ENCODE peak calls at places on chromosomes 6 and 20, in ten cellular contexts. One of them, this sample, is unnamed.

GRCh38 chr20:47464380-47465101 is 37.1 kb upstream of the NCOA3 start:
- DNase-seq in GM20000: no peak
- DNase-seq in ovary: no peak
- DNase-seq in SK-N-SH: peak
- DNase-seq in thoracic aorta: peak
- DNase-seq in dorsolateral prefrontal cortex: no peak
- DNase-seq in choroid plexus epithelial cell: peak
- DNase-seq in Calu3: peak
- DNase-seq in bronchial epithelial cell: peak
- DNase-seq in H1: no peak
- DNase-seq in this sample: no peak

GRCh38 chr6:122956376-122956775 is 39.7 kb upstream of the CLVS2 start:
- DNase-seq in GM20000: no peak
- DNase-seq in ovary: no peak
- DNase-seq in SK-N-SH: no peak
- DNase-seq in thoracic aorta: no peak
- DNase-seq in dorsolateral prefrontal cortex: no peak
- DNase-seq in choroid plexus epithelial cell: no peak
- DNase-seq in Calu3: no peak
- DNase-seq in bronchial epithelial cell: no peak
- DNase-seq in H1: no peak
- DNase-seq in this sample: no peak

GRCh38 chr6:151036869-151037680 is 171.6 kb downstream of the MTHFD1L start:
- DNase-seq in GM20000: no peak
- DNase-seq in ovary: no peak
- DNase-seq in SK-N-SH: no peak
- DNase-seq in thoracic aorta: no peak
- DNase-seq in dorsolateral prefrontal cortex: no peak
- DNase-seq in choroid plexus epithelial cell: peak
- DNase-seq in Calu3: no peak
- DNase-seq in bronchial epithelial cell: peak
- DNase-seq in H1: no peak
- DNase-seq in this sample: no peak

GRCh38 chr6:44049989-44050871 is 77.0 kb downstream of the MRPL14 start:
- DNase-seq in GM20000: no peak
- DNase-seq in ovary: no peak
- DNase-seq in SK-N-SH: no peak
- DNase-seq in thoracic aorta: no peak
- DNase-seq in dorsolateral prefrontal cortex: no peak
- DNase-seq in choroid plexus epithelial cell: no peak
- DNase-seq in Calu3: no peak
- DNase-seq in bronchial epithelial cell: no peak
- DNase-seq in H1: no peak
- DNase-seq in this sample: no peak

GRCh38 chr6:144843701-144844100 is 558.6 kb downstream of the UTRN start:
- DNase-seq in GM20000: no peak
- DNase-seq in ovary: no peak
- DNase-seq in SK-N-SH: no peak
- DNase-seq in thoracic aorta: no peak
- DNase-seq in dorsolateral prefrontal cortex: no peak
- DNase-seq in choroid plexus epithelial cell: no peak
- DNase-seq in Calu3: no peak
- DNase-seq in bronchial epithelial cell: no peak
- DNase-seq in H1: no peak
- DNase-seq in this sample: no peak

GRCh38 chr6:40999498-41000070 is 39.4 kb downstream of the UNC5CL start:
- DNase-seq in GM20000: peak
- DNase-seq in ovary: peak
- DNase-seq in SK-N-SH: peak
- DNase-seq in thoracic aorta: no peak
- DNase-seq in dorsolateral prefrontal cortex: no peak
- DNase-seq in choroid plexus epithelial cell: peak
- DNase-seq in Calu3: peak
- DNase-seq in bronchial epithelial cell: peak
- DNase-seq in H1: peak
- DNase-seq in this sample: peak

GRCh38 chr6:120378582-120379220 is 955.6 kb downstream of the TBC1D32 start:
- DNase-seq in GM20000: peak
- DNase-seq in ovary: no peak
- DNase-seq in SK-N-SH: peak
- DNase-seq in thoracic aorta: no peak
- DNase-seq in dorsolateral prefrontal cortex: no peak
- DNase-seq in choroid plexus epithelial cell: peak
- DNase-seq in Calu3: no peak
- DNase-seq in bronchial epithelial cell: peak
- DNase-seq in H1: no peak
- DNase-seq in this sample: peak

GRCh38 chr20:57166568-57167291 is 99.7 kb downstream of the BMP7 start:
- DNase-seq in GM20000: no peak
- DNase-seq in ovary: no peak
- DNase-seq in SK-N-SH: no peak
- DNase-seq in thoracic aorta: no peak
- DNase-seq in dorsolateral prefrontal cortex: no peak
- DNase-seq in choroid plexus epithelial cell: no peak
- DNase-seq in Calu3: no peak
- DNase-seq in bronchial epithelial cell: no peak
- DNase-seq in H1: no peak
- DNase-seq in this sample: no peak

GRCh38 chr6:42279966-42280629 is 62.4 kb upstream of the MRPS10 start:
- DNase-seq in GM20000: no peak
- DNase-seq in ovary: peak
- DNase-seq in SK-N-SH: no peak
- DNase-seq in thoracic aorta: no peak
- DNase-seq in dorsolateral prefrontal cortex: no peak
- DNase-seq in choroid plexus epithelial cell: peak
- DNase-seq in Calu3: no peak
- DNase-seq in bronchial epithelial cell: peak
- DNase-seq in H1: no peak
- DNase-seq in this sample: no peak

GRCh38 chr20:25364180-25364788 is 26.4 kb downstream of the ABHD12 start:
- DNase-seq in GM20000: no peak
- DNase-seq in ovary: no peak
- DNase-seq in SK-N-SH: no peak
- DNase-seq in thoracic aorta: no peak
- DNase-seq in dorsolateral prefrontal cortex: no peak
- DNase-seq in choroid plexus epithelial cell: peak
- DNase-seq in Calu3: no peak
- DNase-seq in bronchial epithelial cell: peak
- DNase-seq in H1: no peak
- DNase-seq in this sample: no peak

GRCh38 chr20:47544852-47545251 is 43.2 kb downstream of the NCOA3 start:
- DNase-seq in GM20000: no peak
- DNase-seq in ovary: no peak
- DNase-seq in SK-N-SH: no peak
- DNase-seq in thoracic aorta: no peak
- DNase-seq in dorsolateral prefrontal cortex: no peak
- DNase-seq in choroid plexus epithelial cell: peak
- DNase-seq in Calu3: no peak
- DNase-seq in bronchial epithelial cell: no peak
- DNase-seq in H1: no peak
- DNase-seq in this sample: no peak

GRCh38 chr6:29912840-29913239 is 29.5 kb upstream of the HLA-A start:
- DNase-seq in GM20000: no peak
- DNase-seq in ovary: no peak
- DNase-seq in SK-N-SH: no peak
- DNase-seq in thoracic aorta: no peak
- DNase-seq in dorsolateral prefrontal cortex: no peak
- DNase-seq in choroid plexus epithelial cell: no peak
- DNase-seq in Calu3: no peak
- DNase-seq in bronchial epithelial cell: no peak
- DNase-seq in H1: no peak
- DNase-seq in this sample: no peak

GRCh38 chr6:121810346-121811032 is 375.0 kb downstream of the GJA1 start:
- DNase-seq in GM20000: no peak
- DNase-seq in ovary: no peak
- DNase-seq in SK-N-SH: no peak
- DNase-seq in thoracic aorta: no peak
- DNase-seq in dorsolateral prefrontal cortex: no peak
- DNase-seq in choroid plexus epithelial cell: peak
- DNase-seq in Calu3: no peak
- DNase-seq in bronchial epithelial cell: no peak
- DNase-seq in H1: no peak
- DNase-seq in this sample: no peak

GRCh38 chr6:129667034-129667433 is 42.9 kb downstream of the ARHGAP18 start:
- DNase-seq in GM20000: no peak
- DNase-seq in ovary: no peak
- DNase-seq in SK-N-SH: no peak
- DNase-seq in thoracic aorta: no peak
- DNase-seq in dorsolateral prefrontal cortex: no peak
- DNase-seq in choroid plexus epithelial cell: no peak
- DNase-seq in Calu3: no peak
- DNase-seq in bronchial epithelial cell: no peak
- DNase-seq in H1: no peak
- DNase-seq in this sample: no peak
- TF ChIP-seq CTCF in GM20000: no peak
- TF ChIP-seq CTCF in ovary: peak
- TF ChIP-seq CTCF in SK-N-SH: peak
- TF ChIP-seq CTCF in thoracic aorta: no peak
- TF ChIP-seq CTCF in dorsolateral prefrontal cortex: no peak
- TF ChIP-seq CTCF in choroid plexus epithelial cell: peak
- TF ChIP-seq CTCF in Calu3: no peak
- TF ChIP-seq CTCF in bronchial epithelial cell: no peak
- TF ChIP-seq CTCF in H1: no peak
- TF ChIP-seq CTCF in this sample: no peak

GRCh38 chr6:86780923-86781322 is 156.4 kb upstream of the HTR1E start:
- DNase-seq in GM20000: no peak
- DNase-seq in ovary: no peak
- DNase-seq in SK-N-SH: no peak
- DNase-seq in thoracic aorta: no peak
- DNase-seq in dorsolateral prefrontal cortex: no peak
- DNase-seq in choroid plexus epithelial cell: no peak
- DNase-seq in Calu3: no peak
- DNase-seq in bronchial epithelial cell: no peak
- DNase-seq in H1: no peak
- DNase-seq in this sample: no peak

GRCh38 chr6:86782328-86782727 is 155.0 kb upstream of the HTR1E start:
- DNase-seq in GM20000: no peak
- DNase-seq in ovary: no peak
- DNase-seq in SK-N-SH: no peak
- DNase-seq in thoracic aorta: no peak
- DNase-seq in dorsolateral prefrontal cortex: no peak
- DNase-seq in choroid plexus epithelial cell: no peak
- DNase-seq in Calu3: no peak
- DNase-seq in bronchial epithelial cell: no peak
- DNase-seq in H1: no peak
- DNase-seq in this sample: no peak
- TF ChIP-seq CTCF in GM20000: no peak
- TF ChIP-seq CTCF in ovary: no peak
- TF ChIP-seq CTCF in SK-N-SH: no peak
- TF ChIP-seq CTCF in thoracic aorta: no peak
- TF ChIP-seq CTCF in dorsolateral prefrontal cortex: no peak
- TF ChIP-seq CTCF in choroid plexus epithelial cell: no peak
- TF ChIP-seq CTCF in Calu3: no peak
- TF ChIP-seq CTCF in bronchial epithelial cell: no peak
- TF ChIP-seq CTCF in H1: no peak
- TF ChIP-seq CTCF in this sample: no peak

DNA sequence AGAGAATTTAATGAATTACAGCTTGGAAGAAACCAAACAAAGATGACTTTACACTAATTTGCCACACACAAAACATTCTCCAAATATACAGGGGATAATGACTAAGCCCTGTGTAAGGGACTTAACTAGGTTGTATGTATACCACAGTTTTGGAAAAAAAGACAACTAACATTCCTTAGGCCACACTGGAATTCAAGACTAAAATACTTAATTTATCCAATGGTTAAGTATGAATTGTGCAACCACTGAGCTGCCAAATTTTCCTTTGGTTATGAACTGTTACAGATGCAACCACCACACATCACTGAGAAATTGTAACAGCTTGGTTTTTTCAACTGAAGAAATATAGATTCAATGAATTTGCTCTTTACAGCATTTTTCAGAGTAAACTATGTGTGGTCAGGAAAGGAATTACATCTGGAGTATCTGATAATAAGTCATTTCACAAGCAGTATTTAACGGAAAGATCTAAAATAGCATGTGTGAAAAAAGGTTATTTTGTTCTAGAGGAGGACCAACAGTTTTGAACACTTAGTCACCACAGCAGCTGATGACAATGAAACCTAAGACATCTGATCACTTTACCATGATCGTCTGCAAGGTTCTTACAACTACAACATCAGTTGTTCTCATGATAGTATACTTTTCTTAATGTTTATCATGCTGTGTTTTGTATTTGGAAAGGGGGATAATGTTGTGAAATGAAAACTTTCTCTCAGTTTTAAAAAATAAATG is 318.8 kb downstream of the BCKDHB start:
- DNase-seq in GM20000: no peak
- DNase-seq in ovary: no peak
- DNase-seq in SK-N-SH: no peak
- DNase-seq in thoracic aorta: no peak
- DNase-seq in dorsolateral prefrontal cortex: no peak
- DNase-seq in choroid plexus epithelial cell: peak
- DNase-seq in Calu3: no peak
- DNase-seq in bronchial epithelial cell: peak
- DNase-seq in H1: no peak
- DNase-seq in this sample: no peak
- TF ChIP-seq CTCF in GM20000: no peak
- TF ChIP-seq CTCF in ovary: no peak
- TF ChIP-seq CTCF in SK-N-SH: no peak
- TF ChIP-seq CTCF in thoracic aorta: no peak
- TF ChIP-seq CTCF in dorsolateral prefrontal cortex: no peak
- TF ChIP-seq CTCF in choroid plexus epithelial cell: peak
- TF ChIP-seq CTCF in Calu3: no peak
- TF ChIP-seq CTCF in bronchial epithelial cell: no peak
- TF ChIP-seq CTCF in H1: no peak
- TF ChIP-seq CTCF in this sample: no peak

GRCh38 chr20:51329845-51330244 is 212.7 kb downstream of the NFATC2 start:
- DNase-seq in GM20000: no peak
- DNase-seq in ovary: no peak
- DNase-seq in SK-N-SH: no peak
- DNase-seq in thoracic aorta: no peak
- DNase-seq in dorsolateral prefrontal cortex: no peak
- DNase-seq in choroid plexus epithelial cell: no peak
- DNase-seq in Calu3: no peak
- DNase-seq in bronchial epithelial cell: no peak
- DNase-seq in H1: no peak
- DNase-seq in this sample: no peak

GRCh38 chr20:51322164-51322707 is 220.3 kb downstream of the NFATC2 start:
- DNase-seq in GM20000: no peak
- DNase-seq in ovary: no peak
- DNase-seq in SK-N-SH: no peak
- DNase-seq in thoracic aorta: no peak
- DNase-seq in dorsolateral prefrontal cortex: no peak
- DNase-seq in choroid plexus epithelial cell: no peak
- DNase-seq in Calu3: no peak
- DNase-seq in bronchial epithelial cell: no peak
- DNase-seq in H1: no peak
- DNase-seq in this sample: no peak

GRCh38 chr20:51321343-51322163 is 221.0 kb downstream of the NFATC2 start:
- DNase-seq in GM20000: no peak
- DNase-seq in ovary: no peak
- DNase-seq in SK-N-SH: no peak
- DNase-seq in thoracic aorta: no peak
- DNase-seq in dorsolateral prefrontal cortex: no peak
- DNase-seq in choroid plexus epithelial cell: no peak
- DNase-seq in Calu3: no peak
- DNase-seq in bronchial epithelial cell: no peak
- DNase-seq in H1: no peak
- DNase-seq in this sample: no peak

GRCh38 chr20:51327251-51327841 is 215.2 kb downstream of the NFATC2 start:
- DNase-seq in GM20000: no peak
- DNase-seq in ovary: no peak
- DNase-seq in SK-N-SH: no peak
- DNase-seq in thoracic aorta: no peak
- DNase-seq in dorsolateral prefrontal cortex: no peak
- DNase-seq in choroid plexus epithelial cell: peak
- DNase-seq in Calu3: no peak
- DNase-seq in bronchial epithelial cell: peak
- DNase-seq in H1: no peak
- DNase-seq in this sample: no peak

GRCh38 chr20:51326241-51326819 is 216.2 kb downstream of the NFATC2 start:
- DNase-seq in GM20000: peak
- DNase-seq in ovary: no peak
- DNase-seq in SK-N-SH: peak
- DNase-seq in thoracic aorta: no peak
- DNase-seq in dorsolateral prefrontal cortex: peak
- DNase-seq in choroid plexus epithelial cell: peak
- DNase-seq in Calu3: peak
- DNase-seq in bronchial epithelial cell: peak
- DNase-seq in H1: no peak
- DNase-seq in this sample: peak
- TF ChIP-seq CTCF in GM20000: peak
- TF ChIP-seq CTCF in ovary: no peak
- TF ChIP-seq CTCF in SK-N-SH: peak
- TF ChIP-seq CTCF in thoracic aorta: peak
- TF ChIP-seq CTCF in dorsolateral prefrontal cortex: no peak
- TF ChIP-seq CTCF in choroid plexus epithelial cell: peak
- TF ChIP-seq CTCF in Calu3: peak
- TF ChIP-seq CTCF in bronchial epithelial cell: peak
- TF ChIP-seq CTCF in H1: peak
- TF ChIP-seq CTCF in this sample: peak